ENCODE peak calls at places on chromosomes 5 and 9, in nine cellular contexts. One of them, this sample, is unnamed.

GRCh38 chr5:180684623-180685161 is 35.3 kb upstream of the FLT4 start:
- DNase-seq in adrenal gland: no peak
- DNase-seq in CD4-positive, alpha-beta memory T cell: no peak
- DNase-seq in AG08396: no peak
- DNase-seq in right lobe of liver: no peak
- DNase-seq in cardiac muscle cell: no peak
- DNase-seq in COLO829: no peak
- DNase-seq in activated CD8-positive, alpha-beta T cell treated with anti-CD3 and anti-CD28 coated beads for 36 hours: peak
- DNase-seq in H4: no peak
- DNase-seq in this sample: no peak

GRCh38 chr5:65812648-65813047 is 90.6 kb downstream of the NLN start:
- DNase-seq in adrenal gland: no peak
- DNase-seq in cardiac muscle cell: no peak
- DNase-seq in AG08396: no peak
- DNase-seq in right lobe of liver: no peak
- DNase-seq in H4: peak
- DNase-seq in activated CD8-positive, alpha-beta T cell treated with anti-CD3 and anti-CD28 coated beads for 36 hours: peak
- DNase-seq in COLO829: no peak
- DNase-seq in CD4-positive, alpha-beta memory T cell: no peak
- DNase-seq in this sample: no peak

GRCh38 chr5:154487541-154487940 is 9.5 kb upstream of the HAND1 start:
- DNase-seq in activated CD8-positive, alpha-beta T cell treated with anti-CD3 and anti-CD28 coated beads for 36 hours: peak
- DNase-seq in COLO829: no peak
- DNase-seq in CD4-positive, alpha-beta memory T cell: no peak
- DNase-seq in right lobe of liver: no peak
- DNase-seq in cardiac muscle cell: no peak
- DNase-seq in AG08396: no peak
- DNase-seq in H4: no peak
- DNase-seq in adrenal gland: no peak
- DNase-seq in this sample: no peak

GRCh38 chr5:78182838-78183237 is 111.7 kb downstream of the AP3B1 start:
- DNase-seq in COLO829: no peak
- DNase-seq in adrenal gland: no peak
- DNase-seq in activated CD8-positive, alpha-beta T cell treated with anti-CD3 and anti-CD28 coated beads for 36 hours: peak
- DNase-seq in AG08396: no peak
- DNase-seq in CD4-positive, alpha-beta memory T cell: no peak
- DNase-seq in H4: no peak
- DNase-seq in right lobe of liver: no peak
- DNase-seq in cardiac muscle cell: no peak
- DNase-seq in this sample: no peak

GRCh38 chr5:127930311-127930710 is 153.3 kb upstream of the SLC12A2 start:
- DNase-seq in activated CD8-positive, alpha-beta T cell treated with anti-CD3 and anti-CD28 coated beads for 36 hours: no peak
- DNase-seq in COLO829: peak
- DNase-seq in cardiac muscle cell: no peak
- DNase-seq in right lobe of liver: no peak
- DNase-seq in CD4-positive, alpha-beta memory T cell: no peak
- DNase-seq in adrenal gland: no peak
- DNase-seq in AG08396: peak
- DNase-seq in H4: no peak
- DNase-seq in this sample: no peak

GRCh38 chr9:37283730-37284235 is 138.7 kb upstream of the GRHPR start:
- DNase-seq in cardiac muscle cell: no peak
- DNase-seq in AG08396: peak
- DNase-seq in activated CD8-positive, alpha-beta T cell treated with anti-CD3 and anti-CD28 coated beads for 36 hours: no peak
- DNase-seq in COLO829: peak
- DNase-seq in H4: no peak
- DNase-seq in CD4-positive, alpha-beta memory T cell: no peak
- DNase-seq in right lobe of liver: no peak
- DNase-seq in adrenal gland: no peak
- DNase-seq in this sample: no peak

GRCh38 chr9:7479300-7479699 is 320.3 kb downstream of the DMAC1 start:
- DNase-seq in CD4-positive, alpha-beta memory T cell: no peak
- DNase-seq in right lobe of liver: no peak
- DNase-seq in AG08396: no peak
- DNase-seq in COLO829: peak
- DNase-seq in activated CD8-positive, alpha-beta T cell treated with anti-CD3 and anti-CD28 coated beads for 36 hours: no peak
- DNase-seq in H4: no peak
- DNase-seq in cardiac muscle cell: no peak
- DNase-seq in adrenal gland: no peak
- DNase-seq in this sample: peak

GRCh38 chr5:151770383-151771258 is 1.1 kb upstream of the G3BP1 start:
- DNase-seq in activated CD8-positive, alpha-beta T cell treated with anti-CD3 and anti-CD28 coated beads for 36 hours: peak
- DNase-seq in COLO829: peak
- DNase-seq in AG08396: peak
- DNase-seq in adrenal gland: peak
- DNase-seq in right lobe of liver: peak
- DNase-seq in H4: no peak
- DNase-seq in cardiac muscle cell: peak
- DNase-seq in CD4-positive, alpha-beta memory T cell: no peak
- DNase-seq in this sample: peak

GRCh38 chr9:17472126-17472525 is 106.7 kb upstream of the SH3GL2 start:
- DNase-seq in AG08396: no peak
- DNase-seq in COLO829: no peak
- DNase-seq in activated CD8-positive, alpha-beta T cell treated with anti-CD3 and anti-CD28 coated beads for 36 hours: no peak
- DNase-seq in H4: no peak
- DNase-seq in right lobe of liver: no peak
- DNase-seq in CD4-positive, alpha-beta memory T cell: no peak
- DNase-seq in adrenal gland: no peak
- DNase-seq in cardiac muscle cell: no peak
- DNase-seq in this sample: no peak

GRCh38 chr9:19769213-19769612 is 19.6 kb downstream of the SLC24A2 start:
- DNase-seq in adrenal gland: no peak
- DNase-seq in CD4-positive, alpha-beta memory T cell: no peak
- DNase-seq in COLO829: no peak
- DNase-seq in AG08396: no peak
- DNase-seq in cardiac muscle cell: no peak
- DNase-seq in right lobe of liver: no peak
- DNase-seq in H4: no peak
- DNase-seq in activated CD8-positive, alpha-beta T cell treated with anti-CD3 and anti-CD28 coated beads for 36 hours: no peak
- DNase-seq in this sample: no peak

GRCh38 chr5:61450880-61451279 is 118.8 kb downstream of the ZSWIM6 start:
- DNase-seq in CD4-positive, alpha-beta memory T cell: no peak
- DNase-seq in AG08396: peak
- DNase-seq in right lobe of liver: no peak
- DNase-seq in H4: peak
- DNase-seq in activated CD8-positive, alpha-beta T cell treated with anti-CD3 and anti-CD28 coated beads for 36 hours: no peak
- DNase-seq in COLO829: no peak
- DNase-seq in adrenal gland: peak
- DNase-seq in cardiac muscle cell: no peak
- DNase-seq in this sample: peak

This sample was measured in A673.